ENCODE peak calls at places on chromosomes 7 and 10, in four cellular contexts. One of them, this sample, is unnamed.

GRCh38 chr10:124558901-124559321 is 97.3 kb downstream of the LHPP start:
- DNase-seq in MG63: no peak
- DNase-seq in adrenal gland: no peak
- DNase-seq in HuH-7.5: no peak
- DNase-seq in this sample: no peak

GRCh38 chr10:60123172-60123571 is 216.8 kb upstream of the CCDC6 start:
- DNase-seq in MG63: peak
- DNase-seq in adrenal gland: peak
- DNase-seq in HuH-7.5: no peak
- DNase-seq in this sample: no peak

GRCh38 chr7:3289996-3290395 is 11.1 kb upstream of the SDK1 start:
- DNase-seq in MG63: peak
- DNase-seq in adrenal gland: no peak
- DNase-seq in HuH-7.5: no peak
- DNase-seq in this sample: no peak

GRCh38 chr7:31850066-31850465 is 163.1 kb downstream of the PPP1R17 start:
- DNase-seq in MG63: no peak
- DNase-seq in adrenal gland: no peak
- DNase-seq in HuH-7.5: no peak
- DNase-seq in this sample: no peak

GRCh38 chr7:113263749-113264148 is 145.4 kb upstream of the SMIM30 start:
- DNase-seq in MG63: no peak
- DNase-seq in adrenal gland: no peak
- DNase-seq in HuH-7.5: no peak
- DNase-seq in this sample: no peak

GRCh38 chr10:132450825-132451505 is 54.0 kb downstream of the PWWP2B start:
- DNase-seq in MG63: no peak
- DNase-seq in adrenal gland: peak
- DNase-seq in HuH-7.5: no peak
- DNase-seq in this sample: no peak

GRCh38 chr7:130277763-130278643 is 11.3 kb downstream of the CPA2 start:
- DNase-seq in MG63: no peak
- DNase-seq in adrenal gland: peak
- DNase-seq in HuH-7.5: peak
- DNase-seq in this sample: peak

GRCh38 chr7:27739301-27739913 is 555 bp upstream of the TAX1BP1 start:
- DNase-seq in MG63: no peak
- DNase-seq in adrenal gland: no peak
- DNase-seq in HuH-7.5: peak
- DNase-seq in this sample: no peak

GRCh38 chr10:130192276-130192848 is 56.2 kb downstream of the GLRX3 start:
- DNase-seq in MG63: no peak
- DNase-seq in adrenal gland: no peak
- DNase-seq in HuH-7.5: no peak
- DNase-seq in this sample: no peak

GRCh38 chr10:29636178-29636577 is 1.4 kb upstream of the SVIL start:
- DNase-seq in MG63: no peak
- DNase-seq in adrenal gland: no peak
- DNase-seq in HuH-7.5: no peak
- DNase-seq in this sample: no peak

GRCh38 chr10:10967029-10967428 is 50.6 kb upstream of the CELF2 start:
- DNase-seq in MG63: no peak
- DNase-seq in adrenal gland: no peak
- DNase-seq in HuH-7.5: no peak
- DNase-seq in this sample: no peak

This sample was measured in Caco-2.